ENCODE peak calls at places on chromosomes 6 and 20, in six cellular contexts. U, T, E, N, G and D are unnamed samples.

GRCh38 chr6:142313284-142313683 is 11.5 kb downstream of the ADGRG6 start:
- DNase-seq in E (no peak), T (peak), U (no peak), N (peak), G (no peak), D (no peak)

GRCh38 chr6:113672691-113673149 is 184.4 kb upstream of the MARCKS start:
- DNase-seq in U (peak), N (peak), E (peak), G (peak), T (peak), D (no peak)

GRCh38 chr6:31094389-31094881 is 17.9 kb downstream of the C6orf15 start:
- DNase-seq in T (peak), G (no peak), N (peak), E (no peak), U (no peak), D (no peak)

GRCh38 chr6:12656841-12657435 is 59.6 kb upstream of the PHACTR1 start:
- DNase-seq in U (no peak), N (no peak), E (no peak), T (peak), G (no peak), D (peak)

GRCh38 chr20:57880155-57880648 is 170.4 kb upstream of the PMEPA1 start:
- DNase-seq in U (peak), E (peak), T (peak), N (no peak), G (no peak), D (peak)

GRCh38 chr20:62804632-62805364 is at the start of gene OGFR:
- DNase-seq in N (peak), G (peak), E (peak), U (peak), T (peak), D (no peak)

GRCh38 chr20:32583581-32584045 is 1.5 kb downstream of the NOL4L start:
- DNase-seq in G (no peak), U (no peak), N (peak), E (no peak), T (no peak), D (no peak)

GRCh38 chr6:14824835-14825223 is 421.0 kb upstream of the JARID2 start:
- DNase-seq in E (no peak), G (no peak), T (no peak), U (no peak), N (no peak), D (no peak)

GRCh38 chr6:14883921-14884320 is 361.9 kb upstream of the JARID2 start:
- DNase-seq in G (no peak), E (no peak), U (no peak), T (peak), N (no peak), D (no peak)

GRCh38 chr20:16761305-16761829 is 13.2 kb downstream of the OTOR start:
- DNase-seq in U (peak), N (peak), G (peak), T (peak), E (no peak), D (peak)

GRCh38 chr6:154986787-154987235 is 8.3 kb upstream of the TIAM2 start:
- DNase-seq in E (no peak), U (no peak), T (no peak), N (peak), G (no peak), D (no peak)

GRCh38 chr6:107845777-107846176 is 21.7 kb upstream of the SCML4 start:
- DNase-seq in G (no peak), N (no peak), U (no peak), T (no peak), E (no peak), D (no peak)

GRCh38 chr20:34562643-34563042 is 4.1 kb downstream of the MAP1LC3A start:
- DNase-seq in N (peak), T (peak), G (peak), U (no peak), E (no peak), D (no peak)

GRCh38 chr20:33852971-33853813 is 42.0 kb downstream of the CHMP4B start:
- DNase-seq in N (no peak), T (no peak), U (no peak), E (no peak), G (no peak), D (no peak)

GRCh38 chr6:30265166-30265565 is 52.0 kb upstream of the TRIM26 start:
- DNase-seq in G (no peak), T (peak), N (no peak), U (no peak), E (no peak), D (no peak)

GRCh38 chr6:4588581-4588980 is 187.6 kb upstream of the CDYL start:
- DNase-seq in T (no peak), U (no peak), N (no peak), E (no peak), G (no peak), D (no peak)

GRCh38 chr6:122381494-122382083 is 17.9 kb upstream of the HSF2 start:
- DNase-seq in N (peak), U (peak), T (peak), E (peak), G (peak), D (peak)

GRCh38 chr20:45971425-45971674 is 653 bp downstream of the ZNF335 start:
- DNase-seq in G (no peak), N (no peak), E (peak), T (no peak), U (no peak), D (no peak)

GRCh38 chr6:72446427-72446826 is 175.4 kb upstream of the KCNQ5 start:
- DNase-seq in T (peak), U (no peak), E (no peak), G (no peak), N (peak), D (no peak)

GRCh38 chr6:17869010-17869752 is 118.3 kb downstream of the KIF13A start:
- DNase-seq in T (peak), N (no peak), G (peak), U (no peak), E (no peak), D (peak)

GRCh38 chr20:38173237-38174156 is 8.4 kb upstream of the TGM2 start:
- DNase-seq in T (peak), G (no peak), U (no peak), N (peak), E (peak), D (peak)

GRCh38 chr6:36597775-36598174 is 3.6 kb downstream of the SRSF3 start:
- DNase-seq in T (no peak), E (no peak), N (no peak), G (no peak), U (no peak), D (no peak)
- H3K4me3 ChIP-seq in T (peak), E (peak), N (peak), G (peak), U (peak), D (peak)

GRCh38 chr6:157464653-157465535 is 83.9 kb downstream of the ZDHHC14 start:
- DNase-seq in G (no peak), U (no peak), E (no peak), N (no peak), T (no peak), D (no peak)
- H3K4me3 ChIP-seq in G (no peak), U (no peak), E (no peak), N (no peak), T (no peak), D (no peak)

DNA sequence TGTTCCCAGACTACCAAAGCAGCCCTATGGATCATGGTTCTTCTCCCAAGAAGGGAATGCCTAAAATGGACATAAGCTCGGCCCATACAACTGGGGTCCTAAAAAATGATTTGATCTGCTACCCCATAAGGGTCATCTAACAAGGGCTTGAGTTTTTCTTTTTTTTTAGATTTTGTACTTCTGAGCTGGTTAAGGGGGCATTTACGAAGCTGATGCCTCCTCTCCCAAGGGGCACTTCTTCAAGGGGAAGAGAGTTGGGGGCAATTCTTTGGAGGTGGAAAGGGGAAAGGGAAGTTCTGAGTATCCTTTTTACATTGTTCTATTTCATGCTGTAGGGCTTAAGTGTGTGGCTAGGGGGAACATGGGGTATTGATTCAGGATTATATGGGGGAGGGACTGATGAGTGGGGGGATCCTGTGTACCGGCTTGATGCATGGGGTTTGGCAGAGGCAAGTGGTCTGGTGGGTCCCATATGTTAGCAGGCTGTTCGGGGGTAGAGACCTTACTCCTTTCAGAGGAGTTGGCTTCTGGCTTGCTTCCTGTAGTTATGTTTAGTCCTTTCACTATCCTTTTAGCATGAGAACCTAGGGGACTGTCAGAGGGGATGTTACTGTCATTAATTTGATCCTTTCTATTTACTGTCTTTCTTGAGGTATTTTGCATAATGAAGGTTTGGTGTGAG is 8.1 kb upstream of the ZNFX1 start:
- DNase-seq in U (no peak), E (no peak), N (no peak), T (peak), G (no peak), D (no peak)
- H3K4me3 ChIP-seq in U (no peak), E (no peak), N (no peak), T (no peak), G (no peak), D (no peak)

GRCh38 chr6:144334150-144334708 is 49.1 kb downstream of the UTRN start:
- DNase-seq in E (no peak), T (no peak), G (no peak), N (no peak), U (no peak), D (no peak)
- H3K4me3 ChIP-seq in E (peak), T (no peak), G (no peak), N (no peak), U (no peak), D (no peak)